ENCODE peak calls at places on chromosome 9, in seven cellular contexts. One of them, this sample, is unnamed.

GRCh38 chr9:32550046-32550608 is 2.0 kb upstream of the SMIM27 start:
- DNase-seq in NCI-H774: no peak
- DNase-seq in cardiac fibroblast: peak; percentile 48
- DNase-seq in H9: no peak
- DNase-seq in stimulated activated CD4-positive, alpha-beta T cell treated with anti-CD3 and anti-CD28 coated beads, TNF-alpha, amount 100 ng/mL, for 4 hours: no peak
- DNase-seq in neural crest cell: no peak
- DNase-seq in SW480: peak; percentile 27
- DNase-seq in this sample: peak; percentile 24

GRCh38 chr9:4741365-4742031 is 496 bp upstream of the AK3 start:
- DNase-seq in NCI-H774: peak; percentile 26
- DNase-seq in cardiac fibroblast: no peak
- DNase-seq in H9: peak; percentile 52
- DNase-seq in stimulated activated CD4-positive, alpha-beta T cell treated with anti-CD3 and anti-CD28 coated beads, TNF-alpha, amount 100 ng/mL, for 4 hours: no peak
- DNase-seq in neural crest cell: peak; percentile 12
- DNase-seq in SW480: peak; percentile 43
- DNase-seq in this sample: peak; percentile 29

GRCh38 chr9:116715751-116716150 is 28.6 kb downstream of the TRIM32 start:
- DNase-seq in NCI-H774: no peak
- DNase-seq in cardiac fibroblast: no peak
- DNase-seq in H9: no peak
- DNase-seq in stimulated activated CD4-positive, alpha-beta T cell treated with anti-CD3 and anti-CD28 coated beads, TNF-alpha, amount 100 ng/mL, for 4 hours: no peak
- DNase-seq in neural crest cell: no peak
- DNase-seq in SW480: no peak
- DNase-seq in this sample: no peak

GRCh38 chr9:22214021-22214420 is 204.9 kb upstream of the CDKN2B start:
- DNase-seq in NCI-H774: peak; percentile 44
- DNase-seq in cardiac fibroblast: peak; percentile 40
- DNase-seq in H9: no peak
- DNase-seq in stimulated activated CD4-positive, alpha-beta T cell treated with anti-CD3 and anti-CD28 coated beads, TNF-alpha, amount 100 ng/mL, for 4 hours: no peak
- DNase-seq in neural crest cell: no peak
- DNase-seq in SW480: peak; percentile 42
- DNase-seq in this sample: no peak

GRCh38 chr9:92607088-92607487 is 62.8 kb downstream of the IPPK start:
- DNase-seq in NCI-H774: no peak
- DNase-seq in cardiac fibroblast: peak; percentile 89
- DNase-seq in H9: no peak
- DNase-seq in stimulated activated CD4-positive, alpha-beta T cell treated with anti-CD3 and anti-CD28 coated beads, TNF-alpha, amount 100 ng/mL, for 4 hours: no peak
- DNase-seq in neural crest cell: no peak
- DNase-seq in SW480: no peak
- DNase-seq in this sample: peak; percentile 55

GRCh38 chr9:113523421-113524141 is 60.1 kb downstream of the RGS3 start:
- DNase-seq in NCI-H774: no peak
- DNase-seq in cardiac fibroblast: no peak
- DNase-seq in H9: no peak
- DNase-seq in stimulated activated CD4-positive, alpha-beta T cell treated with anti-CD3 and anti-CD28 coated beads, TNF-alpha, amount 100 ng/mL, for 4 hours: no peak
- DNase-seq in neural crest cell: no peak
- DNase-seq in SW480: peak; percentile 82
- DNase-seq in this sample: peak; percentile 72

GRCh38 chr9:17578911-17579793 is at the start of gene SH3GL2:
- DNase-seq in NCI-H774: peak; percentile 95
- DNase-seq in cardiac fibroblast: peak; percentile 9
- DNase-seq in H9: peak; percentile 94
- DNase-seq in stimulated activated CD4-positive, alpha-beta T cell treated with anti-CD3 and anti-CD28 coated beads, TNF-alpha, amount 100 ng/mL, for 4 hours: no peak
- DNase-seq in neural crest cell: peak; percentile 35
- DNase-seq in SW480: peak; percentile 53
- DNase-seq in this sample: peak; percentile 49

GRCh38 chr9:89357331-89358197 is 39.3 kb downstream of the SECISBP2 start:
- DNase-seq in NCI-H774: no peak
- DNase-seq in cardiac fibroblast: no peak
- DNase-seq in H9: no peak
- DNase-seq in stimulated activated CD4-positive, alpha-beta T cell treated with anti-CD3 and anti-CD28 coated beads, TNF-alpha, amount 100 ng/mL, for 4 hours: no peak
- DNase-seq in neural crest cell: no peak
- DNase-seq in SW480: no peak
- DNase-seq in this sample: no peak

GRCh38 chr9:18109670-18110069 is 364.3 kb upstream of the ADAMTSL1 start:
- DNase-seq in NCI-H774: no peak
- DNase-seq in cardiac fibroblast: no peak
- DNase-seq in H9: no peak
- DNase-seq in stimulated activated CD4-positive, alpha-beta T cell treated with anti-CD3 and anti-CD28 coated beads, TNF-alpha, amount 100 ng/mL, for 4 hours: no peak
- DNase-seq in neural crest cell: no peak
- DNase-seq in SW480: no peak
- DNase-seq in this sample: no peak

GRCh38 chr9:93302586-93303257 is 118.8 kb downstream of the WNK2 start:
- DNase-seq in NCI-H774: peak; percentile 39
- DNase-seq in cardiac fibroblast: peak; percentile 66
- DNase-seq in H9: peak; percentile 76
- DNase-seq in stimulated activated CD4-positive, alpha-beta T cell treated with anti-CD3 and anti-CD28 coated beads, TNF-alpha, amount 100 ng/mL, for 4 hours: peak; percentile 20
- DNase-seq in neural crest cell: peak; percentile 48
- DNase-seq in SW480: peak; percentile 61
- DNase-seq in this sample: peak; percentile 86

GRCh38 chr9:88007291-88007650 is 32.9 kb upstream of the CDK20 start:
- DNase-seq in NCI-H774: no peak
- DNase-seq in cardiac fibroblast: no peak
- DNase-seq in H9: no peak
- DNase-seq in stimulated activated CD4-positive, alpha-beta T cell treated with anti-CD3 and anti-CD28 coated beads, TNF-alpha, amount 100 ng/mL, for 4 hours: peak; percentile 16
- DNase-seq in neural crest cell: no peak
- DNase-seq in SW480: no peak
- DNase-seq in this sample: peak; percentile 59

GRCh38 chr9:99635032-99635431 is 186.7 kb upstream of the NR4A3 start:
- DNase-seq in NCI-H774: no peak
- DNase-seq in cardiac fibroblast: peak; percentile 0
- DNase-seq in H9: no peak
- DNase-seq in stimulated activated CD4-positive, alpha-beta T cell treated with anti-CD3 and anti-CD28 coated beads, TNF-alpha, amount 100 ng/mL, for 4 hours: no peak
- DNase-seq in neural crest cell: no peak
- DNase-seq in SW480: peak; percentile 4
- DNase-seq in this sample: no peak

GRCh38 chr9:129587487-129588262 is 33.2 kb downstream of the C9orf50 start:
- DNase-seq in NCI-H774: no peak
- DNase-seq in cardiac fibroblast: no peak
- DNase-seq in H9: peak; percentile 70
- DNase-seq in stimulated activated CD4-positive, alpha-beta T cell treated with anti-CD3 and anti-CD28 coated beads, TNF-alpha, amount 100 ng/mL, for 4 hours: no peak
- DNase-seq in neural crest cell: no peak
- DNase-seq in SW480: no peak
- DNase-seq in this sample: no peak

GRCh38 chr9:95504053-95504963 is 12.5 kb downstream of the PTCH1 start:
- DNase-seq in NCI-H774: no peak
- DNase-seq in cardiac fibroblast: peak; percentile 74
- DNase-seq in H9: peak; percentile 76
- DNase-seq in stimulated activated CD4-positive, alpha-beta T cell treated with anti-CD3 and anti-CD28 coated beads, TNF-alpha, amount 100 ng/mL, for 4 hours: no peak
- DNase-seq in neural crest cell: no peak
- DNase-seq in SW480: peak; percentile 29
- DNase-seq in this sample: no peak

GRCh38 chr9:13904746-13905145 is 409.2 kb downstream of the NFIB start:
- DNase-seq in NCI-H774: no peak
- DNase-seq in cardiac fibroblast: peak; percentile 43
- DNase-seq in H9: no peak
- DNase-seq in stimulated activated CD4-positive, alpha-beta T cell treated with anti-CD3 and anti-CD28 coated beads, TNF-alpha, amount 100 ng/mL, for 4 hours: no peak
- DNase-seq in neural crest cell: no peak
- DNase-seq in SW480: no peak
- DNase-seq in this sample: no peak

GRCh38 chr9:36276840-36277239 is 18.6 kb upstream of the GNE start:
- DNase-seq in NCI-H774: no peak
- DNase-seq in cardiac fibroblast: peak; percentile 81
- DNase-seq in H9: no peak
- DNase-seq in stimulated activated CD4-positive, alpha-beta T cell treated with anti-CD3 and anti-CD28 coated beads, TNF-alpha, amount 100 ng/mL, for 4 hours: no peak
- DNase-seq in neural crest cell: no peak
- DNase-seq in SW480: peak; percentile 68
- DNase-seq in this sample: no peak

GRCh38 chr9:83775932-83776331 is 41.6 kb downstream of the GKAP1 start:
- DNase-seq in NCI-H774: no peak
- DNase-seq in cardiac fibroblast: no peak
- DNase-seq in H9: no peak
- DNase-seq in stimulated activated CD4-positive, alpha-beta T cell treated with anti-CD3 and anti-CD28 coated beads, TNF-alpha, amount 100 ng/mL, for 4 hours: no peak
- DNase-seq in neural crest cell: no peak
- DNase-seq in SW480: no peak
- DNase-seq in this sample: no peak

GRCh38 chr9:4327504-4328191 is 27.8 kb upstream of the GLIS3 start:
- DNase-seq in NCI-H774: no peak
- DNase-seq in cardiac fibroblast: peak; percentile 64
- DNase-seq in H9: no peak
- DNase-seq in stimulated activated CD4-positive, alpha-beta T cell treated with anti-CD3 and anti-CD28 coated beads, TNF-alpha, amount 100 ng/mL, for 4 hours: no peak
- DNase-seq in neural crest cell: no peak
- DNase-seq in SW480: no peak
- DNase-seq in this sample: no peak

GRCh38 chr9:5459289-5459829 is 9.0 kb downstream of the CD274 start:
- DNase-seq in NCI-H774: no peak
- DNase-seq in cardiac fibroblast: peak; percentile 58
- DNase-seq in H9: peak; percentile 34
- DNase-seq in stimulated activated CD4-positive, alpha-beta T cell treated with anti-CD3 and anti-CD28 coated beads, TNF-alpha, amount 100 ng/mL, for 4 hours: no peak
- DNase-seq in neural crest cell: no peak
- DNase-seq in SW480: no peak
- DNase-seq in this sample: no peak

GRCh38 chr9:30773427-30773826 is 1611.0 kb upstream of the ACO1 start:
- DNase-seq in NCI-H774: no peak
- DNase-seq in cardiac fibroblast: no peak
- DNase-seq in H9: no peak
- DNase-seq in stimulated activated CD4-positive, alpha-beta T cell treated with anti-CD3 and anti-CD28 coated beads, TNF-alpha, amount 100 ng/mL, for 4 hours: no peak
- DNase-seq in neural crest cell: no peak
- DNase-seq in SW480: no peak
- DNase-seq in this sample: no peak

GRCh38 chr9:109166771-109167601 is at the start of gene FRRS1L:
- DNase-seq in NCI-H774: peak; percentile 24
- DNase-seq in cardiac fibroblast: no peak
- DNase-seq in H9: peak; percentile 56
- DNase-seq in stimulated activated CD4-positive, alpha-beta T cell treated with anti-CD3 and anti-CD28 coated beads, TNF-alpha, amount 100 ng/mL, for 4 hours: no peak
- DNase-seq in neural crest cell: peak; percentile 20
- DNase-seq in SW480: no peak
- DNase-seq in this sample: peak; percentile 36

GRCh38 chr9:85716031-85716877 is 25.5 kb downstream of the AGTPBP1 start:
- DNase-seq in NCI-H774: no peak
- DNase-seq in cardiac fibroblast: no peak
- DNase-seq in H9: no peak
- DNase-seq in stimulated activated CD4-positive, alpha-beta T cell treated with anti-CD3 and anti-CD28 coated beads, TNF-alpha, amount 100 ng/mL, for 4 hours: no peak
- DNase-seq in neural crest cell: no peak
- DNase-seq in SW480: no peak
- DNase-seq in this sample: peak; percentile 28

GRCh38 chr9:70802206-70802605 is 319.2 kb downstream of the TRPM3 start:
- DNase-seq in NCI-H774: no peak
- DNase-seq in cardiac fibroblast: peak; percentile 80
- DNase-seq in H9: no peak
- DNase-seq in stimulated activated CD4-positive, alpha-beta T cell treated with anti-CD3 and anti-CD28 coated beads, TNF-alpha, amount 100 ng/mL, for 4 hours: no peak
- DNase-seq in neural crest cell: no peak
- DNase-seq in SW480: no peak
- DNase-seq in this sample: no peak

GRCh38 chr9:136095028-136095494 is at the start of gene NACC2:
- DNase-seq in NCI-H774: peak; percentile 68
- DNase-seq in cardiac fibroblast: peak; percentile 59
- DNase-seq in H9: no peak
- DNase-seq in stimulated activated CD4-positive, alpha-beta T cell treated with anti-CD3 and anti-CD28 coated beads, TNF-alpha, amount 100 ng/mL, for 4 hours: no peak
- DNase-seq in neural crest cell: no peak
- DNase-seq in SW480: peak; percentile 68
- DNase-seq in this sample: peak; percentile 78

GRCh38 chr9:33287087-33287490 is 3.2 kb upstream of the NFX1 start:
- DNase-seq in NCI-H774: peak; percentile 67
- DNase-seq in cardiac fibroblast: peak; percentile 76
- DNase-seq in H9: peak; percentile 45
- DNase-seq in stimulated activated CD4-positive, alpha-beta T cell treated with anti-CD3 and anti-CD28 coated beads, TNF-alpha, amount 100 ng/mL, for 4 hours: no peak
- DNase-seq in neural crest cell: peak; percentile 37
- DNase-seq in SW480: peak; percentile 66
- DNase-seq in this sample: peak; percentile 69

GRCh38 chr9:111810908-111811307 is 16.2 kb upstream of the SHOC1 start:
- DNase-seq in NCI-H774: no peak
- DNase-seq in cardiac fibroblast: no peak
- DNase-seq in H9: no peak
- DNase-seq in stimulated activated CD4-positive, alpha-beta T cell treated with anti-CD3 and anti-CD28 coated beads, TNF-alpha, amount 100 ng/mL, for 4 hours: no peak
- DNase-seq in neural crest cell: no peak
- DNase-seq in SW480: no peak
- DNase-seq in this sample: no peak

GRCh38 chr9:90966475-90967150 is 165.0 kb downstream of the SYK start:
- DNase-seq in NCI-H774: no peak
- DNase-seq in cardiac fibroblast: peak; percentile 54
- DNase-seq in H9: no peak
- DNase-seq in stimulated activated CD4-positive, alpha-beta T cell treated with anti-CD3 and anti-CD28 coated beads, TNF-alpha, amount 100 ng/mL, for 4 hours: no peak
- DNase-seq in neural crest cell: no peak
- DNase-seq in SW480: peak; percentile 73
- DNase-seq in this sample: no peak

GRCh38 chr9:126915281-126915816 is 767 bp downstream of the RALGPS1 start:
- DNase-seq in NCI-H774: peak; percentile 85
- DNase-seq in cardiac fibroblast: no peak
- DNase-seq in H9: peak; percentile 95
- DNase-seq in stimulated activated CD4-positive, alpha-beta T cell treated with anti-CD3 and anti-CD28 coated beads, TNF-alpha, amount 100 ng/mL, for 4 hours: peak; percentile 10
- DNase-seq in neural crest cell: no peak
- DNase-seq in SW480: peak; percentile 76
- DNase-seq in this sample: no peak

GRCh38 chr9:77647659-77648457 is at the start of gene GNA14:
- DNase-seq in NCI-H774: no peak
- DNase-seq in cardiac fibroblast: peak; percentile 36
- DNase-seq in H9: peak; percentile 64
- DNase-seq in stimulated activated CD4-positive, alpha-beta T cell treated with anti-CD3 and anti-CD28 coated beads, TNF-alpha, amount 100 ng/mL, for 4 hours: no peak
- DNase-seq in neural crest cell: no peak
- DNase-seq in SW480: no peak
- DNase-seq in this sample: no peak

GRCh38 chr9:107644774-107645463 is 155.3 kb upstream of the KLF4 start:
- DNase-seq in NCI-H774: no peak
- DNase-seq in cardiac fibroblast: peak; percentile 27
- DNase-seq in H9: no peak
- DNase-seq in stimulated activated CD4-positive, alpha-beta T cell treated with anti-CD3 and anti-CD28 coated beads, TNF-alpha, amount 100 ng/mL, for 4 hours: no peak
- DNase-seq in neural crest cell: no peak
- DNase-seq in SW480: no peak
- DNase-seq in this sample: no peak

GRCh38 chr9:136726631-136727191 is 14.3 kb downstream of the DIPK1B start:
- DNase-seq in NCI-H774: no peak
- DNase-seq in cardiac fibroblast: peak; percentile 41
- DNase-seq in H9: no peak
- DNase-seq in stimulated activated CD4-positive, alpha-beta T cell treated with anti-CD3 and anti-CD28 coated beads, TNF-alpha, amount 100 ng/mL, for 4 hours: no peak
- DNase-seq in neural crest cell: no peak
- DNase-seq in SW480: peak; percentile 59
- DNase-seq in this sample: peak; percentile 87

GRCh38 chr9:14072850-14073249 is 241.1 kb downstream of the NFIB start:
- DNase-seq in NCI-H774: no peak
- DNase-seq in cardiac fibroblast: no peak
- DNase-seq in H9: no peak
- DNase-seq in stimulated activated CD4-positive, alpha-beta T cell treated with anti-CD3 and anti-CD28 coated beads, TNF-alpha, amount 100 ng/mL, for 4 hours: no peak
- DNase-seq in neural crest cell: no peak
- DNase-seq in SW480: no peak
- DNase-seq in this sample: no peak

GRCh38 chr9:89922099-89922498 is 317.3 kb downstream of the GADD45G start:
- DNase-seq in NCI-H774: no peak
- DNase-seq in cardiac fibroblast: no peak
- DNase-seq in H9: no peak
- DNase-seq in stimulated activated CD4-positive, alpha-beta T cell treated with anti-CD3 and anti-CD28 coated beads, TNF-alpha, amount 100 ng/mL, for 4 hours: no peak
- DNase-seq in neural crest cell: no peak
- DNase-seq in SW480: no peak
- DNase-seq in this sample: no peak

GRCh38 chr9:127949827-127950512 is 12.3 kb upstream of the DPM2 start:
- DNase-seq in NCI-H774: no peak
- DNase-seq in cardiac fibroblast: no peak
- DNase-seq in H9: no peak
- DNase-seq in stimulated activated CD4-positive, alpha-beta T cell treated with anti-CD3 and anti-CD28 coated beads, TNF-alpha, amount 100 ng/mL, for 4 hours: no peak
- DNase-seq in neural crest cell: no peak
- DNase-seq in SW480: no peak
- DNase-seq in this sample: no peak

GRCh38 chr9:136634904-136635303 is 27.8 kb upstream of the EGFL7 start:
- DNase-seq in NCI-H774: no peak
- DNase-seq in cardiac fibroblast: no peak
- DNase-seq in H9: no peak
- DNase-seq in stimulated activated CD4-positive, alpha-beta T cell treated with anti-CD3 and anti-CD28 coated beads, TNF-alpha, amount 100 ng/mL, for 4 hours: no peak
- DNase-seq in neural crest cell: no peak
- DNase-seq in SW480: no peak
- DNase-seq in this sample: no peak

GRCh38 chr9:86668488-86668887 is 278.8 kb downstream of the GAS1 start:
- DNase-seq in NCI-H774: no peak
- DNase-seq in cardiac fibroblast: peak; percentile 9
- DNase-seq in H9: no peak
- DNase-seq in stimulated activated CD4-positive, alpha-beta T cell treated with anti-CD3 and anti-CD28 coated beads, TNF-alpha, amount 100 ng/mL, for 4 hours: no peak
- DNase-seq in neural crest cell: no peak
- DNase-seq in SW480: no peak
- DNase-seq in this sample: no peak

This sample was measured in GM13977.